ENCODE peak calls at places on chromosomes 3 and 15, in eight cellular contexts. S is AG04450, T is sigmoid colon, J is uterus, U is heart left ventricle, O is cardiac muscle cell, B is spleen, H is mesenchymal stem cell. N is an unnamed sample.

GRCh38 chr15:69568621-69569020 is 116.0 kb downstream of the RPLP1 start:
- DNase-seq in B (no peak), H (no peak), J (no peak), S (peak), O (no peak), U (no peak), T (no peak), N (peak)

GRCh38 chr3:115659861-115660260 is 36.6 kb downstream of the GAP43 start:
- DNase-seq in U (no peak), B (no peak), S (peak), O (no peak), J (no peak), T (no peak), H (peak), N (peak)

GRCh38 chr3:43870110-43870509 is 179.4 kb downstream of the ABHD5 start:
- DNase-seq in O (no peak), T (no peak), S (peak), B (peak), H (peak), J (no peak), U (no peak), N (peak)

GRCh38 chr3:9149566-9149965 is 99.9 kb downstream of the SRGAP3 start:
- DNase-seq in U (no peak), T (no peak), O (no peak), S (no peak), B (no peak), H (no peak), J (no peak), N (no peak)

GRCh38 chr15:35308802-35309201 is 223.7 kb upstream of the NANOGP8 start:
- DNase-seq in O (peak), U (peak), S (peak), T (peak), H (peak), B (no peak), J (peak), N (peak)

GRCh38 chr3:37025562-37026335 is 32.4 kb downstream of the MLH1 start:
- DNase-seq in B (no peak), U (no peak), H (no peak), S (no peak), J (no peak), T (no peak), O (no peak), N (no peak)

GRCh38 chr15:23472033-23472432 is 25.0 kb upstream of the GOLGA6L2 start:
- DNase-seq in H (no peak), O (no peak), J (no peak), U (no peak), S (no peak), B (no peak), T (no peak), N (no peak)

GRCh38 chr15:58748787-58749531 is 548 bp downstream of the ADAM10 start:
- DNase-seq in O (peak), U (peak), T (peak), J (peak), B (peak), H (peak), S (no peak), N (peak)

GRCh38 chr3:125154800-125155269 is 57.7 kb downstream of the SLC12A8 start:
- DNase-seq in O (peak), T (no peak), H (no peak), U (no peak), S (no peak), J (no peak), B (no peak), N (no peak)

GRCh38 chr3:160169139-160169830 is 55.9 kb upstream of the C3orf80 start:
- DNase-seq in H (peak), O (no peak), T (no peak), B (no peak), J (no peak), U (no peak), S (peak), N (peak)

GRCh38 chr3:14761121-14761672 is 57.6 kb upstream of the FGD5 start:
- DNase-seq in U (no peak), J (no peak), H (no peak), O (no peak), B (peak), S (no peak), T (no peak), N (no peak)

GRCh38 chr15:25391971-25392733 is 46.7 kb downstream of the UBE3A start:
- DNase-seq in U (no peak), H (peak), S (no peak), J (no peak), T (no peak), O (no peak), B (no peak), N (peak)

GRCh38 chr3:43268636-43269035 is 17.7 kb upstream of the SNRK start:
- DNase-seq in J (no peak), T (no peak), U (no peak), O (no peak), B (no peak), H (no peak), S (no peak), N (no peak)

GRCh38 chr3:57298041-57298440 is 5.6 kb upstream of the ASB14 start:
- DNase-seq in S (no peak), T (no peak), J (no peak), U (no peak), H (peak), O (no peak), B (no peak), N (peak)

GRCh38 chr3:72836923-72837322 is 11.3 kb downstream of the SHQ1 start:
- DNase-seq in T (peak), S (no peak), U (peak), H (no peak), B (no peak), O (no peak), J (peak), N (no peak)

GRCh38 chr15:38193496-38193895 is 59.1 kb upstream of the SPRED1 start:
- DNase-seq in B (no peak), U (no peak), S (no peak), H (peak), T (no peak), J (no peak), O (no peak), N (no peak)

GRCh38 chr3:20080956-20081554 is 40.8 kb downstream of the KAT2B start:
- DNase-seq in U (peak), S (no peak), H (no peak), J (peak), O (peak), B (peak), T (peak), N (no peak)

GRCh38 chr15:57356636-57357035 is 19.7 kb upstream of the CGNL1 start:
- DNase-seq in B (no peak), T (no peak), S (no peak), H (peak), U (no peak), O (peak), J (no peak), N (no peak)

GRCh38 chr3:42804831-42805821 is 836 bp upstream of the HIGD1A start:
- DNase-seq in J (peak), O (peak), S (no peak), H (peak), T (peak), U (peak), B (peak), N (no peak)

GRCh38 chr3:33167716-33168339 is 50.8 kb downstream of the SUSD5 start:
- DNase-seq in B (no peak), S (no peak), U (no peak), H (peak), J (no peak), O (no peak), T (no peak), N (peak)

GRCh38 chr3:188342991-188343732 is 189.2 kb downstream of the LPP start:
- DNase-seq in H (no peak), O (no peak), J (no peak), S (no peak), U (peak), B (no peak), T (no peak), N (no peak)

GRCh38 chr15:90876512-90877170 is 7.7 kb upstream of the FES start:
- DNase-seq in T (no peak), J (no peak), U (no peak), B (no peak), S (no peak), H (no peak), O (no peak), N (no peak)

GRCh38 chr15:90877315-90877714 is 7.0 kb upstream of the FES start:
- DNase-seq in U (no peak), B (no peak), T (no peak), S (no peak), J (no peak), O (no peak), H (no peak), N (no peak)

GRCh38 chr15:90878660-90879059 is 5.6 kb upstream of the FES start:
- DNase-seq in J (no peak), H (no peak), O (no peak), U (no peak), S (no peak), B (no peak), T (no peak), N (no peak)

GRCh38 chr15:90879730-90880366 is 4.5 kb upstream of the FES start:
- DNase-seq in H (no peak), U (no peak), S (no peak), T (no peak), J (no peak), B (peak), O (no peak), N (no peak)

GRCh38 chr15:90877996-90878395 is 6.3 kb upstream of the FES start:
- DNase-seq in T (no peak), J (no peak), B (peak), O (no peak), H (no peak), S (no peak), U (no peak), N (no peak)
- H3K27ac ChIP-seq in T (no peak), J (no peak), B (no peak), O (no peak), H (no peak), S (no peak), U (no peak), N (no peak)

GRCh38 chr3:3648961-3649360 is 150.3 kb upstream of the LRRN1 start:
- DNase-seq in O (no peak), T (no peak), S (no peak), U (no peak), B (no peak), H (no peak), J (no peak), N (no peak)
- H3K27ac ChIP-seq in O (no peak), T (no peak), S (no peak), U (no peak), B (no peak), H (peak), J (no peak), N (no peak)

GRCh38 chr3:105791919-105792786 is 76.7 kb downstream of the CBLB start:
- DNase-seq in O (no peak), S (peak), T (peak), J (peak), B (no peak), H (peak), U (peak), N (peak)
- H3K27ac ChIP-seq in O (no peak), S (no peak), T (peak), J (peak), B (peak), H (peak), U (peak), N (peak)

GRCh38 chr15:62901087-62901486 is 141.5 kb upstream of the TPM1 start:
- DNase-seq in U (peak), T (peak), S (no peak), J (no peak), B (no peak), O (no peak), H (no peak), N (peak)

GRCh38 chr15:62899090-62899493 is 143.5 kb upstream of the TPM1 start:
- DNase-seq in B (no peak), S (no peak), O (peak), H (no peak), U (peak), T (peak), J (peak), N (peak)

GRCh38 chr15:62901916-62902554 is 140.5 kb upstream of the TPM1 start:
- DNase-seq in O (no peak), S (no peak), U (no peak), J (no peak), B (no peak), H (no peak), T (no peak), N (peak)

GRCh38 chr15:62902821-62903220 is 139.7 kb upstream of the TPM1 start:
- DNase-seq in T (no peak), O (no peak), J (no peak), S (no peak), H (no peak), U (no peak), B (no peak), N (peak)

DNA sequence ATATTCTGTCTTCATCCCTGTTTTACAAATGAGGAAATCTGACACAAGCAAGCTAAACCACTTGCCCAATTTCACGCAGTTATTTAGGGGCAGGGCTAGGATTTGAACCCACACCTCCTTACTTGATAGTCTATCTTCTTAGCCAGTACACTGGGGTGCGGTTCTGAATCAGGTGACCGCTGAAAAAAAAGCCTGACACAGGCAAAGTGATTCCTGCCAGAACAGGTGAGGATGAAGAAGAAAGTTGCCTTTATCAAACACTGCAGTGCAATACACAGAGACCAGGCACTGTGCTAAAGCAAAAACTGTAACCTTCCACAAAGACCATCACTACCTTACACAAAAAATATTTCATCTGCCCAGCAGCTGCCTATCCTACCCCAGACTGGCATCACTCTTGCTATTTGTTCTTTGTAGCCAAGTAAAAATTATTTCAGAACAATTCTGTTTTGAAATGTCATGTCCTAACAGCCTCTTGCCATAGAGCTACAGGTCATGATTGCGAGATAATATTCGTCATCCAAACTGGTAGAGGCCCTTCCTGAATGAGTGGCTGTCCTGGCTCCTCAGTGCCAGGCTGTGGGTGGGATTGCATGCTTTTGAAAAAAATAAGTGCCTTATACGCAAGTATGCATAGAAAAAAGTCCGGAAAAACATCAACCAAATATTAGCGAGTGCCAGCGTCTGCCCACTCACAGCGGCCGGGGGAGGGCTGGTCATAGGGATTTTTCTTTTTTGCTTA is 142.3 kb upstream of the TPM1 start:
- DNase-seq in T (no peak), S (no peak), U (no peak), B (no peak), O (no peak), H (peak), J (no peak), N (peak)
- H3K27ac ChIP-seq in T (peak), S (no peak), U (peak), B (peak), O (peak), H (no peak), J (peak), N (peak)

N was measured in osteoblast.